ENCODE peak calls at places on chromosomes 4 and X, in eight cellular contexts. C, I, M, Z, R, O, F and U are unnamed samples.

GRCh38 chr4:53321151-53321987 is 44.5 kb downstream of the SCFD2 start:
- DNase-seq in C (no peak), I (peak), M (no peak), Z (no peak), R (no peak), O (peak), F (peak), U (no peak)

GRCh38 chr4:5967783-5968182 is 50.4 kb downstream of the C4orf50 start:
- DNase-seq in C (no peak), I (no peak), M (peak), Z (no peak), R (no peak), O (no peak), F (no peak), U (no peak)

GRCh38 chr4:57490520-57490919 is 380.3 kb upstream of the IGFBP7 start:
- DNase-seq in C (no peak), I (no peak), M (no peak), Z (no peak), R (no peak), O (no peak), F (no peak), U (no peak)

GRCh38 chr4:18366136-18366535 is 344.6 kb upstream of the LCORL start:
- DNase-seq in C (no peak), I (no peak), M (no peak), Z (no peak), R (no peak), O (no peak), F (no peak), U (no peak)

GRCh38 chr4:186570193-186570996 is 15.0 kb upstream of the MTNR1A start:
- DNase-seq in C (no peak), I (peak), M (no peak), Z (no peak), R (no peak), O (no peak), F (peak), U (no peak)

GRCh38 chr4:54498661-54499111 is 159.1 kb upstream of the KIT start:
- DNase-seq in C (no peak), I (peak), M (no peak), Z (no peak), R (no peak), O (peak), F (peak), U (no peak)

GRCh38 chr4:16608123-16608522 is 290.3 kb downstream of the LDB2 start:
- DNase-seq in C (no peak), I (peak), M (no peak), Z (no peak), R (no peak), O (no peak), F (no peak), U (no peak)

GRCh38 chrX:107701493-107702121 is 73.3 kb downstream of the PRPS1 start:
- DNase-seq in C (no peak), I (no peak), M (no peak), Z (no peak), R (peak), O (no peak), F (no peak), U (no peak)

GRCh38 chr4:39937683-39938268 is 39.9 kb downstream of the PDS5A start:
- DNase-seq in C (no peak), I (no peak), M (no peak), Z (no peak), R (no peak), O (no peak), F (no peak), U (no peak)

GRCh38 chr4:52376107-52376704 is 282.9 kb downstream of the USP46 start:
- DNase-seq in C (no peak), I (peak), M (no peak), Z (peak), R (peak), O (peak), F (peak), U (peak)

GRCh38 chr4:103429283-103429682 is 231.1 kb upstream of the CENPE start:
- DNase-seq in C (no peak), I (no peak), M (no peak), Z (no peak), R (no peak), O (no peak), F (no peak), U (no peak)

GRCh38 chr4:107854326-107855030 is 29.7 kb downstream of the SGMS2 start:
- DNase-seq in C (no peak), I (no peak), M (no peak), Z (no peak), R (no peak), O (no peak), F (no peak), U (no peak)

GRCh38 chr4:82820689-82821088 is 22.1 kb upstream of the SCD5 start:
- DNase-seq in C (no peak), I (no peak), M (no peak), Z (no peak), R (no peak), O (no peak), F (no peak), U (no peak)

GRCh38 chr4:26176621-26177121 is 144.1 kb upstream of the RBPJ start:
- DNase-seq in C (no peak), I (peak), M (no peak), Z (no peak), R (no peak), O (peak), F (peak), U (no peak)

GRCh38 chr4:153522800-153523089 is 56.6 kb downstream of the TMEM131L start:
- DNase-seq in C (no peak), I (no peak), M (no peak), Z (no peak), R (no peak), O (no peak), F (no peak), U (no peak)

GRCh38 chrX:13473666-13474516 is 95.5 kb upstream of the EGFL6 start:
- DNase-seq in C (peak), I (peak), M (no peak), Z (no peak), R (no peak), O (no peak), F (no peak), U (peak)

GRCh38 chrX:154300815-154301214 is 5.2 kb downstream of the TKTL1 start:
- DNase-seq in C (no peak), I (no peak), M (no peak), Z (peak), R (no peak), O (no peak), F (no peak), U (no peak)

GRCh38 chrX:107676559-107677378 is 48.5 kb downstream of the PRPS1 start:
- DNase-seq in C (peak), I (peak), M (peak), Z (peak), R (peak), O (peak), F (peak), U (no peak)

GRCh38 chrX:87873347-87873941 is 355.8 kb downstream of the KLHL4 start:
- DNase-seq in C (no peak), I (no peak), M (no peak), Z (no peak), R (no peak), O (no peak), F (no peak), U (no peak)

GRCh38 chr4:184896868-184897715 is 71.3 kb upstream of the ACSL1 start:
- DNase-seq in C (no peak), I (peak), M (peak), Z (peak), R (no peak), O (no peak), F (no peak), U (no peak)

GRCh38 chrX:138986866-138987265 is 275.3 kb upstream of the FGF13 start:
- DNase-seq in C (no peak), I (no peak), M (no peak), Z (no peak), R (no peak), O (no peak), F (no peak), U (no peak)

GRCh38 chrX:78514852-78515251 is 144.3 kb downstream of the RTL3 start:
- DNase-seq in C (no peak), I (no peak), M (no peak), Z (no peak), R (no peak), O (no peak), F (no peak), U (no peak)

GRCh38 chr4:113446019-113446418 is 315.5 kb downstream of the CAMK2D start:
- DNase-seq in C (no peak), I (peak), M (no peak), Z (no peak), R (no peak), O (peak), F (no peak), U (no peak)

GRCh38 chrX:154649864-154650510 is 3.4 kb downstream of the CTAG2 start:
- DNase-seq in C (peak), I (no peak), M (no peak), Z (no peak), R (no peak), O (no peak), F (no peak), U (no peak)

GRCh38 chr4:144831971-144832370 is 186.0 kb downstream of the HHIP start:
- DNase-seq in C (no peak), I (peak), M (no peak), Z (no peak), R (no peak), O (no peak), F (no peak), U (no peak)

GRCh38 chrX:150643271-150643670 is 49.9 kb upstream of the MTMR1 start:
- DNase-seq in C (no peak), I (peak), M (no peak), Z (no peak), R (no peak), O (no peak), F (no peak), U (no peak)

GRCh38 chr4:186400676-186401075 is 134.7 kb downstream of the F11 start:
- DNase-seq in C (no peak), I (peak), M (no peak), Z (no peak), R (no peak), O (no peak), F (no peak), U (no peak)

GRCh38 chr4:184479516-184479950 is 5.2 kb upstream of the IRF2 start:
- DNase-seq in C (no peak), I (peak), M (no peak), Z (no peak), R (no peak), O (no peak), F (no peak), U (no peak)

GRCh38 chrX:111040377-111041017 is 55.5 kb upstream of the PAK3 start:
- DNase-seq in C (no peak), I (peak), M (no peak), Z (no peak), R (no peak), O (no peak), F (no peak), U (no peak)

GRCh38 chr4:8149664-8150063 is 8.9 kb downstream of the ABLIM2 start:
- DNase-seq in C (no peak), I (no peak), M (no peak), Z (no peak), R (no peak), O (no peak), F (no peak), U (no peak)

GRCh38 chr4:157172011-157172410 is 48.5 kb upstream of the GRIA2 start:
- DNase-seq in C (no peak), I (peak), M (no peak), Z (no peak), R (no peak), O (no peak), F (no peak), U (no peak)

GRCh38 chrX:25019707-25020390 is 4.1 kb upstream of the ARX start:
- DNase-seq in C (no peak), I (no peak), M (no peak), Z (no peak), R (no peak), O (no peak), F (no peak), U (no peak)

GRCh38 chrX:25022499-25023325 is 6.9 kb upstream of the ARX start:
- DNase-seq in C (no peak), I (no peak), M (no peak), Z (no peak), R (no peak), O (no peak), F (no peak), U (no peak)

GRCh38 chrX:25020391-25021131 is 4.8 kb upstream of the ARX start:
- DNase-seq in C (no peak), I (no peak), M (no peak), Z (no peak), R (peak), O (no peak), F (no peak), U (no peak)

GRCh38 chrX:25018682-25019081 is 2.9 kb upstream of the ARX start:
- DNase-seq in C (no peak), I (no peak), M (no peak), Z (no peak), R (no peak), O (no peak), F (no peak), U (no peak)

DNA sequence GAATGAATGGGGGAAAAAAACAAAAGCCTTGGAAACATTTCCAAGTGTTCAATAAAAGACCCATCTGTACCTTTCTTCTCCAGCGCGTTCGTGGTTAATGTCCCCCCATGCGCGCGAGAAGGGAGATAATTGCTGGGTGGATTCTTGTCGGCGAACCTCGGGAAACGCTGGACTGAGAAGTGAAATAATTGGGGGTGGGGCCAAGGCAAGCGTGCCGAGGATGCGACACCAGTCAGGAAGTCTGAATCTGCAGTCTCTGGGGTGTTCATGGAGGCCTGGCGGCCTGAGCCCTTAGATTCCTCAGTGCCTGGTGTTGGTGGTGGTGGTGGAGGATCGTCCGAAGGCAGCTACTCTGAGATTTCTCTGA is 5.3 kb upstream of the ARX start:
- DNase-seq in C (no peak), I (no peak), M (no peak), Z (no peak), R (no peak), O (no peak), F (no peak), U (no peak)
- TF ChIP-seq CTCF in C (no peak), I (no peak), M (no peak), Z (no peak), R (no peak), O (no peak), F (no peak), U (no peak)

DNA sequence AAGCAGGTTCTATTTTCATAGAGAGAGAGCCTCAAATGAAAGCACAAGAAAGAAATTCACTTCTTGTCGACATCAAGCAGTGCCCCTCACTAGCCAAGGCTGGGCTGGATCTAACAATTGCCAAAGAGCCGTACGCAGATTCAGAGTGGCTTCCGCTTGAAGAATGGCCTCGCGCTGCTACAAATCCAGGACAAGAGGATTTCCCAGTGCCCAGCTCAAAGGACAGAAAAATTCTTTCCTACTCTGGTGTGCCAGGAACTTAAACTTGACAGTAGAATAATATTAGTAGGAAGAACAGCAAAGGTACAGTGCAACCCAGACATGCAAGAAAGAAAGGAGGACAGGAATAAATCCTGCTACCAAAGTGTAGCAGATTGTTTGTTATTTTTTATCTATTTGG is 56.5 kb upstream of the PPARGC1A start:
- DNase-seq in C (no peak), I (no peak), M (no peak), Z (no peak), R (no peak), O (no peak), F (no peak), U (no peak)
- TF ChIP-seq CTCF in C (no peak), I (no peak), M (no peak), Z (no peak), R (no peak), O (no peak), F (no peak), U (no peak)

DNA sequence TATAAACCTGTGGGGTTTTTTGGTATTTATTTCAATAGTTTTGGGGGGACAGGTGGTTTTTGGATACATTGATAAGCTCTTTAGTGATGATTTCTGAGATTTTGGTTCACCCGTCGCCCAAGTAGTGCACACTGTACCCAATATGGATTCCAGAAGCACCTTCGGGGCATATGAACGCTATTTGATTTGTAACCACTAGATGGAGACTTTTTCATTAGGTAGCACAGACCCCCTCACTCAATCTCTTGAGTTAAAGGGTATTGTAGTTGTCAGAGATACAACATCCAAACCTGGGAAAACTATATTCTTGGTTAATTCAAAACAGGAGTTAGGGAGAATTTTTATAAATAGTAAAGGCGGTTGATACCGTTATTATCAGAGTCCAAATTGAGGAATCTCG is 79.8 kb downstream of the SPANXN3 start:
- DNase-seq in C (no peak), I (no peak), M (no peak), Z (no peak), R (no peak), O (no peak), F (no peak), U (no peak)
- TF ChIP-seq CTCF in C (peak), I (no peak), M (no peak), Z (no peak), R (no peak), O (no peak), F (no peak), U (peak)

DNA sequence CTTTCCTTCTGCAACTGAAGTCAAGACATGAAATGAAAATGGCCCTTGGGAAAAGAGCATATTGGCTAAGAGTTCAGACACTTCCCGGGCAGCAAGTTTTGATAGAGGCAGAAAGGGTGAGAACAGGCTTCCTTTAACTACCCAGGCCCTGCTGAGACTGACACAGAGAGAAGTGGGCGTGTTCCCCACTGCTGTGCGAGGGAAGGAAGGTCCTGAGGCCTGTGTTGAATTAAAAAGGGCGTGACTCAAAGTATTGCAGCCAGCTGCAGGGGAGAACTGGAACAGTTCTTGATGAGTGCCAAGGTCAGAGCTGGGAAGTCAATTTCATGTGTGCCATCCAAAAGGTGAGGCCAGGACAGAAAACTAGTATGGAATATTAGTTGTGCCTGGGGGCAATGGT is 34.0 kb upstream of the ADGRG2 start:
- DNase-seq in C (no peak), I (no peak), M (no peak), Z (no peak), R (no peak), O (peak), F (no peak), U (no peak)
- TF ChIP-seq CTCF in C (no peak), I (no peak), M (no peak), Z (no peak), R (no peak), O (no peak), F (no peak), U (no peak)

GRCh38 chr4:109658871-109659410 is 44.3 kb downstream of the CASP6 start:
- DNase-seq in C (no peak), I (peak), M (no peak), Z (no peak), R (no peak), O (no peak), F (no peak), U (no peak)
- TF ChIP-seq CTCF in C (no peak), I (peak), M (peak), Z (no peak), R (no peak), O (peak), F (no peak), U (no peak)

GRCh38 chr4:74479009-74479408 is 34.1 kb downstream of the AREG start:
- DNase-seq in C (no peak), I (no peak), M (no peak), Z (no peak), R (no peak), O (no peak), F (no peak), U (no peak)
- TF ChIP-seq CTCF in C (no peak), I (no peak), M (no peak), Z (no peak), R (no peak), O (no peak), F (no peak), U (no peak)

GRCh38 chr4:150072906-150073714 is 5.1 kb upstream of the DCLK2 start:
- DNase-seq in C (no peak), I (peak), M (no peak), Z (no peak), R (no peak), O (peak), F (peak), U (no peak)
- TF ChIP-seq CTCF in C (no peak), I (no peak), M (no peak), Z (no peak), R (no peak), O (no peak), F (no peak), U (no peak)

GRCh38 chr4:38320833-38321232 is 343.2 kb upstream of the KLF3 start:
- DNase-seq in C (no peak), I (no peak), M (no peak), Z (no peak), R (no peak), O (no peak), F (no peak), U (no peak)

GRCh38 chr4:38320349-38320707 is 343.7 kb upstream of the KLF3 start:
- DNase-seq in C (no peak), I (no peak), M (no peak), Z (no peak), R (no peak), O (no peak), F (no peak), U (no peak)

GRCh38 chr4:38319456-38320348 is 344.3 kb upstream of the KLF3 start:
- DNase-seq in C (peak), I (peak), M (peak), Z (peak), R (peak), O (peak), F (peak), U (peak)

GRCh38 chr4:38317238-38317637 is 346.8 kb upstream of the KLF3 start:
- DNase-seq in C (no peak), I (no peak), M (no peak), Z (no peak), R (no peak), O (no peak), F (no peak), U (no peak)

DNA sequence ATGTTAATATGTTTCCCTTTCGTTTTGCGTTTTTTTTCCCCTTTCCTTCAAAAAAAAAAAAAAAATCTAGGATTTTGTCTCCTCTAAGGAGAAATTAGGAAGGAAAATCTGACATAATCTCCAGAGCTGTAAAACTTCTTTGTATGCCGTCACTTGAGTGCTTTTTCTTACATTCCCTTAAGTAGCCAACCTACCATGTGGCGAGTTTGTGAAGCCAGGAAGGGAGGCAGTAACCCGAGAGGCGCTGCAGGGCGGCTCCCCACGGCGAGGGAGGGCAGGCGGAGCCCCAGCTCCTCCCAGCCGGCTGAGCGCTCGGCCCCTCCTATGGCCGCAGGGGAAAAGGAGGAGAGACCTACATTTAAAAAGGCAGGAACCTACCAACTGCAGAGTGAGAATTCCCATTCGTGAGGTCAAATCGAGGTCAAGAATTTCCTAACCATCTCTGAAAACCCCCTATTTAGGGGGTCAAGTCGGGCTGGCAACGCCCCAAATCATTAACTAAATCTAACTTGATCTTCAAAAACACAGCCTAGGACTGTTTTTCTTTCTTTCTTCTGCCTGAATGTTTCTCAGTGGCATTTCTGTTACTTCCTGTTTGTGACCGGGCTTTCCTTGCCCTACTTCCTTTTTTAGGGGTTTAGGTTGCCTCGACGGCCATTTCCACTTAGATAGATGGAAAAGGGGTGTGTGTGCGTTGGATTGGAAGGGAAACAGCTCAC is 345.1 kb upstream of the KLF3 start:
- DNase-seq in C (peak), I (peak), M (peak), Z (peak), R (peak), O (peak), F (peak), U (peak)
- TF ChIP-seq CTCF in C (peak), I (no peak), M (peak), Z (no peak), R (no peak), O (no peak), F (no peak), U (no peak)